ENCODE peak calls at places on chromosomes 13 and 19, in ten cellular contexts. G is dorsolateral prefrontal cortex, P is right lobe of liver, Q is endodermal cell, B is Caco-2, U is transverse colon, I is mucosa of descending colon, J is AG04450, X is neural progenitor cell, T is AG10803. H is an unnamed sample.

GRCh38 chr19:12527034-12527836 is 24.0 kb downstream of the ZNF564 start:
- DNase-seq in B (no peak), P (no peak), Q (no peak), U (no peak), J (no peak), I (no peak), T (peak), G (no peak), X (peak), H (peak)

GRCh38 chr19:18809149-18809978 is 18.3 kb upstream of the COMP start:
- DNase-seq in I (no peak), J (peak), G (no peak), T (peak), P (no peak), Q (no peak), U (peak), B (no peak), X (no peak), H (no peak)

GRCh38 chr19:13008926-13009787 is 13.9 kb downstream of the NFIX start:
- DNase-seq in X (no peak), G (no peak), J (no peak), U (no peak), Q (peak), P (no peak), I (no peak), B (no peak), T (peak), H (no peak)

GRCh38 chr13:43136940-43137574 is 113.7 kb downstream of the DNAJC15 start:
- DNase-seq in I (no peak), J (no peak), Q (no peak), G (no peak), U (no peak), P (peak), X (no peak), B (no peak), T (no peak), H (no peak)

GRCh38 chr19:33320636-33321035 is 18.3 kb upstream of the CEBPA start:
- DNase-seq in X (no peak), P (no peak), T (no peak), J (no peak), I (no peak), Q (no peak), G (no peak), B (no peak), U (no peak), H (no peak)

GRCh38 chr19:34067861-34068271 is 104.4 kb upstream of the LSM14A start:
- DNase-seq in U (no peak), J (no peak), Q (no peak), G (no peak), B (no peak), I (no peak), X (no peak), T (peak), P (no peak), H (no peak)

GRCh38 chr19:10747271-10747670 is 29.4 kb downstream of the DNM2 start:
- DNase-seq in U (peak), T (no peak), X (no peak), B (no peak), Q (no peak), I (peak), J (no peak), G (no peak), P (no peak), H (peak)

GRCh38 chr19:13275016-13275722 is 125.0 kb downstream of the IER2 start:
- DNase-seq in J (no peak), T (no peak), I (no peak), P (no peak), B (no peak), Q (no peak), X (no peak), G (no peak), U (no peak), H (no peak)

GRCh38 chr19:46863818-46864629 is 3.2 kb downstream of the ARHGAP35 start:
- DNase-seq in P (no peak), G (no peak), X (peak), B (peak), Q (peak), U (no peak), I (no peak), J (no peak), T (peak), H (peak)

GRCh38 chr13:31064636-31065035 is 97.1 kb downstream of the HSPH1 start:
- DNase-seq in X (no peak), P (no peak), J (no peak), T (no peak), I (no peak), B (no peak), G (no peak), U (no peak), Q (no peak), H (no peak)

GRCh38 chr19:45408830-45409593 is 2.6 kb downstream of the POLR1G start:
- DNase-seq in X (no peak), G (no peak), Q (no peak), U (no peak), T (no peak), I (no peak), J (no peak), B (no peak), P (no peak), H (no peak)

GRCh38 chr13:27293873-27294515 is 23.4 kb downstream of the RASL11A start:
- DNase-seq in X (no peak), Q (no peak), P (no peak), G (no peak), J (no peak), I (no peak), U (no peak), B (no peak), T (no peak), H (no peak)

GRCh38 chr19:29260477-29261317 is 47.7 kb upstream of the UQCRFS1 start:
- DNase-seq in T (peak), G (no peak), Q (peak), U (no peak), B (peak), X (peak), I (no peak), P (no peak), J (no peak), H (no peak)

GRCh38 chr19:48770734-48771472 is 15.6 kb downstream of the FGF21 start:
- DNase-seq in G (no peak), J (no peak), U (no peak), X (no peak), T (no peak), P (no peak), Q (no peak), I (no peak), B (no peak), H (peak)

GRCh38 chr13:101751488-101751887 is 299.0 kb downstream of the ITGBL1 start:
- DNase-seq in G (no peak), P (no peak), T (peak), Q (no peak), I (no peak), X (no peak), U (no peak), B (no peak), J (peak), H (peak)

GRCh38 chr19:5806133-5806489 is 1.2 kb downstream of the NRTN start:
- DNase-seq in X (no peak), J (no peak), U (no peak), G (no peak), I (no peak), B (no peak), Q (no peak), P (no peak), T (no peak), H (no peak)

GRCh38 chr19:10205636-10206035 is 10.9 kb upstream of the DNMT1 start:
- DNase-seq in P (no peak), T (no peak), B (no peak), U (no peak), I (no peak), G (no peak), X (no peak), J (no peak), Q (no peak), H (no peak)

GRCh38 chr13:109396266-109396665 is 390.1 kb downstream of the IRS2 start:
- DNase-seq in I (no peak), B (no peak), J (no peak), Q (no peak), T (no peak), P (no peak), U (no peak), G (no peak), X (no peak), H (no peak)

GRCh38 chr19:11174336-11174735 is 18.8 kb upstream of the SPC24 start:
- DNase-seq in J (no peak), U (no peak), B (no peak), X (no peak), G (no peak), I (no peak), P (no peak), Q (no peak), T (no peak), H (no peak)

GRCh38 chr19:37779139-37780035 is at the start of gene ZNF573:
- DNase-seq in T (peak), G (peak), X (peak), B (peak), Q (peak), J (peak), P (peak), I (peak), U (peak), H (peak)
- TF ChIP-seq CTCF in T (peak), G (no peak), X (peak), B (no peak), Q (peak), J (peak), P (no peak), I (no peak), U (peak), H (no peak)

GRCh38 chr19:50548191-50549058 is 19.8 kb downstream of the LRRC4B start:
- DNase-seq in X (no peak), T (no peak), G (peak), J (no peak), U (no peak), P (no peak), B (no peak), Q (no peak), I (no peak), H (no peak)

GRCh38 chr19:50546527-50547221 is 21.6 kb downstream of the LRRC4B start:
- DNase-seq in Q (peak), U (no peak), G (no peak), I (no peak), X (no peak), B (no peak), P (no peak), T (no peak), J (no peak), H (no peak)

GRCh38 chr19:50549059-50549926 is 18.9 kb downstream of the LRRC4B start:
- DNase-seq in G (no peak), T (no peak), B (no peak), P (no peak), X (no peak), Q (peak), J (no peak), I (no peak), U (no peak), H (no peak)

GRCh38 chr19:50549927-50550593 is 18.2 kb downstream of the LRRC4B start:
- DNase-seq in U (no peak), I (no peak), T (no peak), B (no peak), J (no peak), G (no peak), Q (no peak), P (no peak), X (no peak), H (no peak)

DNA sequence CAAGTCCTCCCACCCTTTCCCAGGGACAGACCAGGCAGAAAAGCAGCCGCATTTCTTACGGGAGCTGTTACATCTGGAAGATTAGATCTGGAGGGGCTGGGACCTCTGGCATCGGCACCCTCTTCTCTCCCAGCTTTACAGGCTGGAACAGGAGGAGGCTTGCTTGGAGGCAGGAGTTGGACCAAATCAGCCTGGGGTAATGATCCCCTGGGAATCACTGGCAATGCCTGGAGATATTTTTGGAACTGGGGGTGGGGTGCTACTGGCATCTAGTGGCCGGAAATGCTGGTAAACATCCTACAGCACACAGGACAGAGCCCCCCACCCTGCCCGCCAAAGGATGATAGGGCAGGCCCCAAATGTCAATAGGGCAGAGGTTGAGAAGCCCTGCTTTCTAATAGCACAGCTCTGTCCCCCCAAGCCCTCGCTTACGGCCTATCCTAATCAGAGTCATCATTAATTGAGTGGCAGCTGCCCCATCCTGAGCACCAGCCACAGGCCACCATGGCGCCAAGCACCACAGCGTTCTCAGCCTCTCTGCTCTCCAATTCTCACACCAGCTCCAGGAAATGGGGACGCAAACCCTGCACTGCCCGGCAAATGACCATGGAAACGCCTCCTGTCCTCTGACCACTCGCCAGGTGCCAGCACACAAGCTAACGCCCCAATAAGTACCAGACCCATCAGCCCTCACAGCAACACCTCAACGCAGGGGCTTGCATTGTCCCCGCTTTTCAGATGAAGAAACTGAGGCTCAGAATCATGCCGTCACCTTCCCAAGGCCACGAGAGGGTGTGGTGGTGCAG is 20.6 kb downstream of the LRRC4B start:
- DNase-seq in T (no peak), J (no peak), P (no peak), U (no peak), I (no peak), G (no peak), X (no peak), B (no peak), Q (peak), H (no peak)
- H3K4me3 ChIP-seq in T (no peak), J (no peak), P (no peak), U (no peak), I (no peak), G (peak), X (no peak), B (no peak), Q (no peak), H (no peak)

GRCh38 chr19:2411709-2412108 is 15.7 kb downstream of the TIMM13 start:
- DNase-seq in B (no peak), J (no peak), P (no peak), T (no peak), U (no peak), I (no peak), Q (no peak), G (no peak), X (no peak), H (no peak)
- TF ChIP-seq CTCF in B (no peak), J (no peak), P (no peak), T (no peak), U (no peak), I (no peak), Q (no peak), G (no peak), X (no peak), H (no peak)

GRCh38 chr19:30662211-30662861 is 290.2 kb downstream of the ZNF536 start:
- DNase-seq in Q (peak), I (no peak), T (peak), U (no peak), J (no peak), G (no peak), B (no peak), P (no peak), X (no peak), H (no peak)
- H3K4me3 ChIP-seq in Q (no peak), I (no peak), T (peak), U (no peak), J (no peak), G (peak), B (no peak), P (no peak), X (no peak), H (no peak)

GRCh38 chr13:52127783-52128702 is 830 bp downstream of the NEK5 start:
- DNase-seq in U (peak), P (no peak), T (peak), G (no peak), B (peak), X (peak), J (peak), I (peak), Q (peak), H (peak)
- TF ChIP-seq CTCF in U (peak), P (peak), T (peak), G (peak), B (peak), X (peak), J (peak), I (peak), Q (peak), H (peak)

H was measured in PC-9.